ENCODE peak calls at places on chromosomes 4 and X, in eight cellular contexts. Y is brain microvascular endothelial cell; U is SIG-M5; W is cardiac fibroblast; V is foreskin fibroblast; L is activated CD4-positive, alpha-beta T cell treated with anti-CD3 and anti-CD28 coated beads, Interleukin-2, amount 50 U/mL, for 48 hours; B is stimulated activated CD4-positive, alpha-beta T cell treated with anti-CD3 and anti-CD28 coated beads, Interleukin-4, amount 100 ng/mL, for 1 hour; X is NCI-H1694. A is an unnamed sample.

GRCh38 chr4:150579591-150580234 is 2.2 kb upstream of the MAB21L2 start:
- DNase-seq in Y (no peak), U (no peak), W (peak; percentile 36), V (peak; percentile 16), L (no peak), B (no peak), X (no peak), A (no peak)

GRCh38 chr4:123443401-123444297 is 47.1 kb downstream of the SPRY1 start:
- DNase-seq in Y (no peak), U (peak; percentile 0), W (peak; percentile 18), V (no peak), L (peak; percentile 17), B (no peak), X (no peak), A (no peak)

GRCh38 chrX:119121341-119121740 is 6.3 kb downstream of the KIAA1210 start:
- DNase-seq in Y (peak; percentile 7), U (no peak), W (peak; percentile 46), V (peak; percentile 20), L (no peak), B (no peak), X (no peak), A (no peak)

GRCh38 chrX:70970482-70970999 is 39.6 kb upstream of the SLC7A3 start:
- DNase-seq in Y (no peak), U (no peak), W (peak; percentile 31), V (no peak), L (no peak), B (no peak), X (no peak), A (no peak)

GRCh38 chrX:45264865-45265264 is 64.2 kb upstream of the DIPK2B start:
- DNase-seq in Y (no peak), U (no peak), W (no peak), V (no peak), L (no peak), B (no peak), X (no peak), A (no peak)

GRCh38 chrX:25597561-25597960 is 540.6 kb upstream of the MAGEB18 start:
- DNase-seq in Y (no peak), U (no peak), W (peak; percentile 21), V (no peak), L (no peak), B (no peak), X (no peak), A (no peak)

GRCh38 chr4:1204286-1204827 is 32.0 kb upstream of the SPON2 start:
- DNase-seq in Y (no peak), U (no peak), W (no peak), V (no peak), L (peak; percentile 0), B (no peak), X (no peak), A (no peak)

GRCh38 chrX:136708348-136708747 is 60.4 kb downstream of the CD40LG start:
- DNase-seq in Y (no peak), U (no peak), W (peak; percentile 16), V (no peak), L (no peak), B (no peak), X (no peak), A (no peak)

GRCh38 chr4:139736661-139737060 is 71.0 kb downstream of the MGST2 start:
- DNase-seq in Y (no peak), U (no peak), W (peak; percentile 19), V (no peak), L (no peak), B (no peak), X (no peak), A (no peak)

GRCh38 chrX:74465424-74465823 is 44.1 kb downstream of the SLC16A2 start:
- DNase-seq in Y (no peak), U (no peak), W (peak; percentile 23), V (peak; percentile 11), L (no peak), B (no peak), X (no peak), A (no peak)

GRCh38 chr4:161564230-161564834 is 599.5 kb downstream of the FSTL5 start:
- DNase-seq in Y (no peak), U (no peak), W (peak; percentile 37), V (no peak), L (no peak), B (no peak), X (no peak), A (no peak)

GRCh38 chr4:1870328-1870577 is 940 bp upstream of the NSD2 start:
- DNase-seq in Y (peak; percentile 52), U (no peak), W (peak; percentile 83), V (peak; percentile 73), L (peak; percentile 86), B (peak; percentile 87), X (peak; percentile 47), A (no peak)

GRCh38 chr4:21826071-21826470 is 122.5 kb downstream of the KCNIP4 start:
- DNase-seq in Y (no peak), U (no peak), W (no peak), V (no peak), L (no peak), B (no peak), X (no peak), A (no peak)

GRCh38 chrX:151680805-151681204 is 14.5 kb upstream of the PRRG3 start:
- DNase-seq in Y (peak; percentile 27), U (no peak), W (peak; percentile 10), V (no peak), L (peak; percentile 69), B (peak; percentile 54), X (peak; percentile 32), A (no peak)

GRCh38 chr4:74590476-74590875 is 145.5 kb downstream of the AREG start:
- DNase-seq in Y (no peak), U (no peak), W (peak; percentile 9), V (no peak), L (no peak), B (no peak), X (no peak), A (no peak)

GRCh38 chr4:77451530-77451929 is 154.1 kb upstream of the CXCL13 start:
- DNase-seq in Y (no peak), U (no peak), W (no peak), V (no peak), L (no peak), B (no peak), X (no peak), A (no peak)

GRCh38 chr4:100962698-100963097 is 384.6 kb downstream of the PPP3CA start:
- DNase-seq in Y (no peak), U (no peak), W (no peak), V (no peak), L (no peak), B (no peak), X (no peak), A (no peak)

GRCh38 chrX:41621236-41621651 is 67.5 kb upstream of the GPR34 start:
- DNase-seq in Y (peak; percentile 69), U (no peak), W (peak; percentile 17), V (no peak), L (no peak), B (no peak), X (no peak), A (no peak)

GRCh38 chr4:53313510-53313909 is 52.4 kb downstream of the SCFD2 start:
- DNase-seq in Y (peak; percentile 34), U (no peak), W (peak; percentile 44), V (no peak), L (no peak), B (no peak), X (no peak), A (no peak)

GRCh38 chr4:163148466-163149336 is 18.0 kb downstream of the NAF1 start:
- DNase-seq in Y (no peak), U (no peak), W (no peak), V (no peak), L (no peak), B (no peak), X (no peak), A (no peak)

GRCh38 chr4:57351716-57352115 is 241.5 kb upstream of the IGFBP7 start:
- DNase-seq in Y (no peak), U (no peak), W (no peak), V (no peak), L (no peak), B (no peak), X (no peak), A (no peak)

GRCh38 chr4:181528570-181529184 is 714.5 kb upstream of the TENM3 start:
- DNase-seq in Y (peak; percentile 65), U (no peak), W (peak; percentile 68), V (no peak), L (peak; percentile 33), B (no peak), X (peak; percentile 8), A (no peak)

GRCh38 chrX:122441451-122441850 is 742.6 kb upstream of the GRIA3 start:
- DNase-seq in Y (no peak), U (no peak), W (no peak), V (no peak), L (no peak), B (no peak), X (no peak), A (no peak)

A was measured in D721Med.